ENCODE peak calls at places on chromosome 10, in ten cellular contexts. E is endothelial cell, L is EL, R is dorsolateral prefrontal cortex, O is stomach, N is bronchial epithelial cell, Z is astrocyte of the spinal cord, T is left colon, J is iris pigment epithelial cell, K is non-pigmented ciliary epithelial cell. V is an unnamed sample.

GRCh38 chr10:127977368-127978009 is 70.6 kb downstream of the PTPRE start:
- DNase-seq in T (peak), N (peak), L (peak), Z (peak), J (peak), O (peak), R (peak), K (no peak), E (peak), V (peak)

GRCh38 chr10:130202984-130203617 is 66.9 kb downstream of the GLRX3 start:
- DNase-seq in L (no peak), Z (no peak), N (no peak), T (no peak), J (no peak), O (no peak), E (no peak), R (no peak), K (no peak), V (no peak)

GRCh38 chr10:118775478-118775877 is 20.7 kb upstream of the CACUL1 start:
- DNase-seq in R (no peak), E (no peak), T (no peak), K (no peak), L (no peak), N (no peak), J (peak), Z (no peak), O (no peak), V (no peak)

GRCh38 chr10:62230344-62231138 is 38.1 kb downstream of the RTKN2 start:
- DNase-seq in O (no peak), R (no peak), T (no peak), K (no peak), N (no peak), E (no peak), L (peak), Z (peak), J (peak), V (peak)

GRCh38 chr10:19756919-19757318 is 59.3 kb upstream of the PLXDC2 start:
- DNase-seq in R (no peak), E (no peak), O (no peak), Z (no peak), J (no peak), L (no peak), T (no peak), K (no peak), N (no peak), V (no peak)

GRCh38 chr10:114301177-114301576 is 62.1 kb downstream of the VWA2 start:
- DNase-seq in J (no peak), K (no peak), O (no peak), Z (no peak), R (no peak), T (no peak), L (no peak), N (peak), E (no peak), V (no peak)

GRCh38 chr10:3192856-3193635 is 20.5 kb upstream of the PITRM1 start:
- DNase-seq in L (peak), Z (peak), R (no peak), J (peak), K (no peak), T (no peak), E (peak), O (peak), N (peak), V (peak)

GRCh38 chr10:5089869-5090268 is 4.3 kb upstream of the AKR1C3 start:
- DNase-seq in R (no peak), T (no peak), E (peak), N (peak), Z (peak), K (no peak), O (no peak), L (peak), J (peak), V (peak)

GRCh38 chr10:28095791-28096367 is 97.0 kb upstream of the ODAD2 start:
- DNase-seq in O (no peak), J (no peak), N (no peak), K (no peak), Z (no peak), T (no peak), L (no peak), E (no peak), R (no peak), V (no peak)

GRCh38 chr10:1172256-1172975 is 116.2 kb downstream of the WDR37 start:
- DNase-seq in R (peak), E (no peak), L (peak), O (no peak), Z (no peak), T (no peak), N (no peak), K (no peak), J (no peak), V (no peak)

GRCh38 chr10:31929260-31929985 is 792 bp upstream of the ARHGAP12 start:
- DNase-seq in R (peak), Z (peak), O (peak), E (peak), N (peak), K (no peak), J (no peak), T (peak), L (peak), V (peak)

GRCh38 chr10:129896231-129897150 is 67.6 kb downstream of the EBF3 start:
- DNase-seq in E (no peak), T (no peak), N (no peak), K (no peak), J (no peak), Z (no peak), L (no peak), O (no peak), R (no peak), V (no peak)

GRCh38 chr10:131157899-131158298 is 153.6 kb downstream of the TCERG1L start:
- DNase-seq in K (no peak), R (no peak), J (no peak), T (no peak), E (no peak), O (no peak), N (no peak), L (no peak), Z (no peak), V (no peak)

GRCh38 chr10:34254596-34254995 is 560.5 kb downstream of the PARD3 start:
- DNase-seq in R (no peak), J (peak), O (no peak), E (no peak), Z (peak), N (peak), K (peak), L (peak), T (peak), V (peak)

GRCh38 chr10:110746969-110747608 is 103.0 kb downstream of the RBM20 start:
- DNase-seq in K (no peak), Z (no peak), R (no peak), J (no peak), O (no peak), N (no peak), E (no peak), L (no peak), T (no peak), V (no peak)

GRCh38 chr10:98363188-98363587 is 51.8 kb downstream of the PYROXD2 start:
- DNase-seq in N (no peak), E (no peak), J (no peak), R (no peak), Z (no peak), O (peak), K (no peak), L (no peak), T (no peak), V (no peak)

GRCh38 chr10:73139251-73139650 is 28.6 kb downstream of the ECD start:
- DNase-seq in J (no peak), Z (no peak), O (no peak), E (no peak), T (no peak), R (no peak), N (no peak), K (no peak), L (no peak), V (no peak)

GRCh38 chr10:11192304-11193018 is 174.8 kb downstream of the CELF2 start:
- DNase-seq in Z (no peak), J (no peak), N (no peak), L (no peak), E (no peak), K (no peak), T (peak), R (no peak), O (no peak), V (no peak)

GRCh38 chr10:100041620-100042019 is 31.9 kb upstream of the DNMBP start:
- DNase-seq in N (no peak), Z (no peak), K (no peak), R (no peak), T (no peak), E (no peak), O (no peak), L (no peak), J (no peak), V (no peak)

GRCh38 chr10:7301039-7301768 is 109.6 kb downstream of the SFMBT2 start:
- DNase-seq in L (no peak), T (no peak), Z (no peak), O (no peak), K (no peak), J (no peak), E (peak), N (no peak), R (no peak), V (no peak)

GRCh38 chr10:4254101-4254994 is 469.3 kb upstream of the KLF6 start:
- DNase-seq in Z (peak), N (peak), E (no peak), J (peak), O (no peak), R (no peak), T (no peak), L (peak), K (peak), V (peak)

GRCh38 chr10:132374176-132374575 is 22.8 kb upstream of the PWWP2B start:
- DNase-seq in O (no peak), L (no peak), Z (no peak), N (no peak), E (no peak), K (no peak), R (no peak), T (no peak), J (no peak), V (no peak)

GRCh38 chr10:104622175-104622574 is 18.9 kb upstream of the SORCS3 start:
- DNase-seq in T (no peak), O (no peak), K (no peak), E (no peak), J (no peak), R (no peak), L (no peak), Z (no peak), N (no peak), V (no peak)

GRCh38 chr10:85599081-85599480 is 767.5 kb downstream of the GRID1 start:
- DNase-seq in E (no peak), Z (no peak), L (no peak), R (no peak), N (no peak), O (no peak), T (no peak), K (no peak), J (no peak), V (no peak)

GRCh38 chr10:81949283-81949682 is 74.3 kb downstream of the NRG3 start:
- DNase-seq in R (no peak), T (no peak), Z (no peak), E (no peak), N (no peak), K (no peak), O (no peak), L (no peak), J (no peak), V (no peak)

GRCh38 chr10:69732147-69732825 is 69.4 kb upstream of the COL13A1 start:
- DNase-seq in N (no peak), E (no peak), Z (no peak), O (no peak), L (no peak), T (no peak), J (no peak), K (no peak), R (no peak), V (no peak)

GRCh38 chr10:132981746-132982145 is 39.4 kb upstream of the CFAP46 start:
- DNase-seq in K (no peak), R (no peak), N (no peak), E (no peak), O (no peak), Z (no peak), T (no peak), J (no peak), L (no peak), V (no peak)

GRCh38 chr10:3782099-3782455 is 2.9 kb downstream of the KLF6 start:
- DNase-seq in K (no peak), J (peak), R (no peak), E (no peak), O (no peak), T (no peak), Z (no peak), L (peak), N (no peak), V (no peak)

GRCh38 chr10:34698979-34699378 is 116.1 kb downstream of the PARD3 start:
- DNase-seq in J (peak), T (no peak), N (peak), R (no peak), O (no peak), L (peak), Z (peak), E (no peak), K (no peak), V (peak)

GRCh38 chr10:86049442-86049841 is 317.2 kb downstream of the GRID1 start:
- DNase-seq in T (no peak), K (no peak), N (no peak), R (no peak), L (no peak), Z (no peak), E (no peak), J (no peak), O (no peak), V (no peak)

GRCh38 chr10:89283174-89283987 is 18.5 kb upstream of the IFIT2 start:
- DNase-seq in R (no peak), Z (peak), J (peak), T (no peak), O (no peak), N (peak), K (no peak), E (no peak), L (peak), V (no peak)

GRCh38 chr10:107163904-107164861 is at the start of gene SORCS1:
- DNase-seq in E (peak), Z (no peak), R (peak), J (no peak), N (no peak), T (no peak), K (no peak), L (no peak), O (no peak), V (no peak)

GRCh38 chr10:88165849-88166271 is 302.4 kb downstream of the PTEN start:
- DNase-seq in R (no peak), E (no peak), Z (peak), J (peak), K (no peak), N (no peak), L (peak), O (no peak), T (no peak), V (peak)

GRCh38 chr10:14327535-14327934 is 3.2 kb downstream of the FRMD4A start:
- DNase-seq in T (no peak), K (no peak), N (no peak), Z (no peak), E (no peak), R (no peak), J (no peak), L (peak), O (no peak), V (no peak)

GRCh38 chr10:26534384-26534783 is 96.2 kb downstream of the APBB1IP start:
- DNase-seq in O (no peak), T (no peak), Z (no peak), K (no peak), E (no peak), L (no peak), J (no peak), R (no peak), N (no peak), V (no peak)

GRCh38 chr10:73970845-73971244 is 27.1 kb upstream of the VCL start:
- DNase-seq in O (no peak), R (no peak), Z (no peak), J (no peak), T (no peak), K (no peak), N (no peak), L (no peak), E (no peak), V (no peak)

GRCh38 chr10:613217-613616 is 76.3 kb downstream of the DIP2C start:
- DNase-seq in O (peak), R (peak), L (no peak), J (no peak), E (no peak), N (peak), Z (no peak), T (peak), K (no peak), V (no peak)

GRCh38 chr10:86664370-86665217 is 3.7 kb upstream of the LDB3 start:
- DNase-seq in J (no peak), N (no peak), Z (no peak), K (no peak), L (no peak), O (no peak), T (no peak), R (no peak), E (no peak), V (no peak)

GRCh38 chr10:121540773-121541395 is 57.4 kb downstream of the FGFR2 start:
- DNase-seq in N (no peak), L (no peak), O (no peak), R (no peak), J (no peak), K (no peak), Z (no peak), T (no peak), E (no peak), V (no peak)